ENCODE peak calls at places on chromosomes 2 and 18, in nine cellular contexts. G, O, J, X, B, N, W, E and Q are unnamed samples.

GRCh38 chr2:170006592-170007327 is 171.2 kb upstream of the MYO3B start:
- DNase-seq in X (no peak), J (peak; percentile 47), B (no peak), W (no peak), E (no peak), N (no peak), G (no peak), O (peak; percentile 56), Q (no peak)

GRCh38 chr2:204260162-204260877 is 285.0 kb upstream of the PARD3B start:
- DNase-seq in G (peak; percentile 66), B (peak; percentile 70), O (peak; percentile 84), W (peak; percentile 6), E (peak; percentile 49), N (peak; percentile 84), X (peak; percentile 62), J (peak; percentile 84), Q (peak; percentile 62)

GRCh38 chr2:20447437-20448245 is 767 bp downstream of the RHOB start:
- DNase-seq in X (peak; percentile 67), O (peak; percentile 59), N (peak; percentile 14), E (no peak), B (peak; percentile 63), G (peak; percentile 30), J (peak; percentile 55), W (peak; percentile 8), Q (no peak)

GRCh38 chr2:167487728-167488127 is 599.4 kb downstream of the XIRP2 start:
- DNase-seq in X (no peak), W (no peak), O (no peak), G (no peak), N (no peak), E (no peak), B (no peak), J (no peak), Q (no peak)

GRCh38 chr2:220665108-220665471 is 907.0 kb downstream of the EPHA4 start:
- DNase-seq in W (no peak), N (peak; percentile 92), O (no peak), E (no peak), B (no peak), G (no peak), J (no peak), X (no peak), Q (no peak)

GRCh38 chr2:145228506-145228905 is 708.6 kb upstream of the ZEB2 start:
- DNase-seq in O (no peak), N (no peak), G (no peak), W (no peak), X (no peak), E (no peak), B (no peak), J (peak; percentile 16), Q (no peak)

GRCh38 chr2:49801898-49802297 is 647.6 kb upstream of the FSHR start:
- DNase-seq in E (no peak), W (no peak), B (no peak), N (no peak), X (no peak), G (no peak), O (no peak), J (no peak), Q (no peak)

GRCh38 chr18:10490401-10491289 is 35.2 kb upstream of the NAPG start:
- DNase-seq in J (no peak), N (peak; percentile 9), W (peak; percentile 40), O (no peak), X (peak; percentile 28), E (no peak), B (peak; percentile 60), G (peak; percentile 41), Q (peak; percentile 33)

GRCh38 chr2:26561918-26562810 is 79.0 kb downstream of the CIB4 start:
- DNase-seq in X (peak; percentile 79), W (no peak), G (no peak), N (peak; percentile 62), J (peak; percentile 7), B (peak; percentile 64), E (no peak), O (peak; percentile 26), Q (peak; percentile 49)

GRCh38 chr2:45932278-45932975 is 281.0 kb downstream of the PRKCE start:
- DNase-seq in J (peak; percentile 84), X (no peak), B (no peak), O (peak; percentile 65), G (no peak), N (no peak), W (no peak), E (no peak), Q (no peak)

GRCh38 chr2:42118759-42119569 is 50.2 kb upstream of the EML4 start:
- DNase-seq in N (no peak), O (peak; percentile 78), E (no peak), G (no peak), X (no peak), W (no peak), B (no peak), J (peak; percentile 81), Q (no peak)

GRCh38 chr2:237824085-237824484 is 25.5 kb downstream of the RBM44 start:
- DNase-seq in B (no peak), N (no peak), E (no peak), X (no peak), W (no peak), O (no peak), J (no peak), G (no peak), Q (no peak)

GRCh38 chr2:217653240-217653639 is 349.6 kb downstream of the TNS1 start:
- DNase-seq in G (peak; percentile 9), J (peak; percentile 82), O (peak; percentile 61), N (no peak), W (no peak), B (peak; percentile 91), E (peak; percentile 78), X (peak; percentile 42), Q (no peak)

GRCh38 chr2:1541812-1542211 is 128.5 kb downstream of the TPO start:
- DNase-seq in O (no peak), W (no peak), G (no peak), E (no peak), N (no peak), J (no peak), B (no peak), X (no peak), Q (no peak)

GRCh38 chr2:70965506-70965905 is 12.9 kb upstream of the ANKRD53 start:
- DNase-seq in J (no peak), X (no peak), B (no peak), W (no peak), O (no peak), N (no peak), G (no peak), E (no peak), Q (no peak)

GRCh38 chr2:47984041-47984440 is 77.7 kb upstream of the FBXO11 start:
- DNase-seq in J (peak; percentile 6), E (no peak), W (no peak), X (no peak), B (no peak), G (no peak), N (no peak), O (peak; percentile 2), Q (no peak)

GRCh38 chr2:201930043-201930442 is 103.6 kb upstream of the FZD7 start:
- DNase-seq in G (no peak), W (no peak), O (no peak), E (no peak), N (no peak), J (no peak), X (no peak), B (no peak), Q (no peak)

GRCh38 chr2:202410092-202410491 is 34.0 kb downstream of the BMPR2 start:
- DNase-seq in E (no peak), G (no peak), O (no peak), X (no peak), W (no peak), B (no peak), N (no peak), J (no peak), Q (no peak)

GRCh38 chr2:239548491-239548890 is 147.7 kb upstream of the HDAC4 start:
- DNase-seq in N (no peak), J (no peak), E (no peak), O (no peak), G (no peak), B (no peak), W (peak; percentile 44), X (no peak), Q (no peak)

GRCh38 chr2:226791487-226792081 is 8.0 kb downstream of the IRS1 start:
- DNase-seq in B (peak; percentile 87), G (peak; percentile 96), N (peak; percentile 86), J (peak; percentile 79), W (peak; percentile 89), O (peak; percentile 78), X (peak; percentile 90), E (no peak), Q (peak; percentile 85)

GRCh38 chr2:224688996-224689395 is 27.2 kb downstream of the CCDC195 start:
- DNase-seq in W (no peak), N (no peak), O (no peak), X (no peak), J (no peak), B (no peak), G (no peak), E (no peak), Q (no peak)

GRCh38 chr18:3340682-3341097 is 78.8 kb downstream of the MYL12B start:
- DNase-seq in E (no peak), N (no peak), G (peak; percentile 18), X (no peak), O (peak; percentile 39), J (peak; percentile 37), B (no peak), W (no peak), Q (no peak)

GRCh38 chr2:378364-378763 is 90.5 kb upstream of the ALKAL2 start:
- DNase-seq in G (no peak), O (no peak), B (no peak), X (no peak), J (no peak), E (no peak), W (no peak), N (no peak), Q (no peak)